ENCODE peak calls at places on chromosomes 12 and 14, in seven cellular contexts. D is caudate nucleus; A is ovary; O is heart right ventricle; U is CD4-positive, alpha-beta T cell; Q is mesenchymal stem cell; I is psoas muscle. B is an unnamed sample.

GRCh38 chr12:3520168-3520567 is 29.2 kb downstream of the PRMT8 start:
- DNase-seq in D (no peak), A (no peak), O (peak; percentile 64), U (no peak), Q (no peak), I (no peak), B (no peak)

GRCh38 chr14:72796935-72797334 is 97.0 kb downstream of the DPF3 start:
- DNase-seq in D (no peak), A (no peak), O (no peak), U (no peak), Q (no peak), I (no peak), B (no peak)

GRCh38 chr12:130872179-130873096 is 572 bp downstream of the RAN start:
- DNase-seq in D (peak; percentile 25), A (no peak), O (peak; percentile 45), U (peak; percentile 30), Q (peak; percentile 37), I (peak; percentile 50), B (no peak)

GRCh38 chr14:24269910-24270536 is 1.4 kb downstream of the RABGGTA start:
- DNase-seq in D (no peak), A (no peak), O (no peak), U (no peak), Q (no peak), I (no peak), B (peak; percentile 56)

GRCh38 chr14:53979747-53980642 is 23.4 kb upstream of the BMP4 start:
- DNase-seq in D (no peak), A (peak; percentile 46), O (peak; percentile 25), U (no peak), Q (peak; percentile 87), I (peak; percentile 72), B (no peak)

GRCh38 chr14:104393898-104394605 is 185.5 kb upstream of the C14orf180 start:
- DNase-seq in D (no peak), A (peak; percentile 21), O (peak; percentile 78), U (peak; percentile 80), Q (no peak), I (peak; percentile 57), B (no peak)

GRCh38 chr12:80551897-80552296 is 107.9 kb downstream of the PTPRQ start:
- DNase-seq in D (no peak), A (no peak), O (no peak), U (no peak), Q (peak; percentile 89), I (no peak), B (no peak)

GRCh38 chr12:22334696-22335290 is at the start of gene ST8SIA1:
- DNase-seq in D (peak; percentile 50), A (peak; percentile 40), O (peak; percentile 50), U (peak; percentile 57), Q (peak; percentile 31), I (peak; percentile 52), B (peak; percentile 72)

GRCh38 chr14:74402264-74403251 is 23.5 kb downstream of the SYNDIG1L start:
- DNase-seq in D (no peak), A (no peak), O (no peak), U (no peak), Q (no peak), I (no peak), B (no peak)

GRCh38 chr12:30257614-30258013 is 438.1 kb downstream of the IPO8 start:
- DNase-seq in D (no peak), A (no peak), O (no peak), U (no peak), Q (peak; percentile 43), I (no peak), B (no peak)
- H3K27ac ChIP-seq in D (no peak overlapping the region), A (no peak overlapping the region), O (no peak overlapping the region), U (no peak overlapping the region), Q (no peak overlapping the region), I (no peak overlapping the region), B (no peak overlapping the region)

GRCh38 chr12:62602445-62603060 is 135.9 kb downstream of the MON2 start:
- DNase-seq in D (peak; percentile 84), A (peak; percentile 89), O (peak; percentile 91), U (peak; percentile 81), Q (peak; percentile 92), I (peak; percentile 89), B (peak; percentile 91)

GRCh38 chr12:62597253-62597652 is 130.6 kb downstream of the MON2 start:
- DNase-seq in D (no peak), A (no peak), O (no peak), U (no peak), Q (no peak), I (no peak), B (no peak)

GRCh38 chr12:62601765-62602444 is 135.3 kb downstream of the MON2 start:
- DNase-seq in D (no peak), A (no peak), O (no peak), U (no peak), Q (no peak), I (no peak), B (no peak)

GRCh38 chr12:62600038-62600437 is 133.4 kb downstream of the MON2 start:
- DNase-seq in D (no peak), A (no peak), O (no peak), U (no peak), Q (peak; percentile 30), I (no peak), B (no peak)

DNA sequence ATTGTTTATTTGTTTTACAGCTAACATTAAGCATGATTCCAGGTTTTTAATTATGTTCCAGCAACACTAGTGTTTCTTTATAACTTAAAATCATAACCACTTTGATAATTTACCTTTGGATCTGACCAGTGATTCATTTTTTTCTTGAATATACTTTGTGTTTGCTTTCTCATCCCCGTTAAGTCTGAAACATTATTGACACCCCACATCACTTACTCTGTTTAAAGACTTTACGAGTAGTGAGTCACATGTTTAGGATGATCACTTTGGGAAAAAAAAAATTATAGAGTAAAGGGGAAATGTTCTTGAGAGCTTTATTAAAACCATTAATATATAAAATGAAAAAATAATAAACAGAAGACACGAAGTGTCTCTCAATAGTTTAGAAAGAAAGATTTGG is 132.2 kb downstream of the MON2 start:
- DNase-seq in D (no peak), A (no peak), O (no peak), U (no peak), Q (no peak), I (no peak), B (no peak)
- H3K27ac ChIP-seq in D (no peak overlapping the region), A (no peak overlapping the region), O (no peak overlapping the region), U (no peak overlapping the region), Q (no peak overlapping the region), I (no peak overlapping the region), B (no peak overlapping the region)

DNA sequence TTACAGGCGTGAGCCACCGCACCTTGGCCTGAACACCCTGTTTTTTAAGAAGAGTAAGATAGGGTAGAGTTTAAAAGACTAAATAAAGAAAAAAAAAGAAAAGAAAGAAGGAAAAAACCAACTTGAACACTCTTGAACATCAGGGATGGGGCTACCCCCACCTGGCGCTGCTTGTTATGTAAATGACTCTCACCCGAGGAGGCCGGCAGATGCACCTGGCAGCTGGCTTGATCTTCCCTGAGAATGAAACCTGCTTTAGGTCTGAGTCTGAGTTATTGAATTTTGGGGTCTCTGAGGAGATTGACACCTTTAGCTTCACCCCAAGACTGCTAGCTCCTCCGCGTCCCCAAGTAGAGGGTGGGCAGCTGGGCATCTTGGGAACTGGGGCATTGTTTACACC is 15.5 kb upstream of the MEG3 start:
- DNase-seq in D (no peak), A (no peak), O (no peak), U (no peak), Q (no peak), I (no peak), B (no peak)
- H3K27ac ChIP-seq in D (no peak overlapping the region), A (no peak overlapping the region), O (no peak overlapping the region), U (no peak overlapping the region), Q (no peak overlapping the region), I (no peak overlapping the region), B (no peak overlapping the region)

GRCh38 chr14:77659822-77660221 is 43.4 kb upstream of the SPTLC2 start:
- DNase-seq in D (no peak), A (no peak), O (no peak), U (no peak), Q (peak; percentile 65), I (no peak), B (no peak)

GRCh38 chr14:77660754-77661153 is 44.3 kb upstream of the SPTLC2 start:
- DNase-seq in D (no peak), A (no peak), O (no peak), U (no peak), Q (no peak), I (no peak), B (no peak)

GRCh38 chr14:77663289-77663688 is 44.5 kb downstream of the ALKBH1 start:
- DNase-seq in D (no peak), A (no peak), O (no peak), U (no peak), Q (peak; percentile 12), I (no peak), B (no peak)
- H3K27ac ChIP-seq in D (no peak overlapping the region), A (no peak overlapping the region), O (peak overlapping the region; percentile 32), U (no peak overlapping the region), Q (no peak overlapping the region), I (peak overlapping the region; percentile 41), B (no peak overlapping the region)

GRCh38 chr12:65824314-65824563 is at the start of gene HMGA2:
- DNase-seq in D (no peak), A (no peak), O (peak; percentile 14), U (no peak), Q (no peak), I (peak; percentile 19), B (peak; percentile 32)
- H3K27ac ChIP-seq in D (no peak within 1 kb of the TSS), A (no peak within 1 kb of the TSS), O (no peak within 1 kb of the TSS), U (no peak within 1 kb of the TSS), Q (peak within 1 kb of the TSS; percentile 100), I (no peak within 1 kb of the TSS), B (no peak within 1 kb of the TSS)

GRCh38 chr12:49974231-49974675 is 1.5 kb downstream of the AQP6 start:
- DNase-seq in D (peak; percentile 54), A (peak; percentile 58), O (peak; percentile 69), U (no peak), Q (peak; percentile 58), I (peak; percentile 69), B (peak; percentile 75)
- H3K27ac ChIP-seq in D (peak overlapping the region; percentile 70), A (no peak overlapping the region), O (no peak overlapping the region), U (no peak overlapping the region), Q (no peak overlapping the region), I (no peak overlapping the region), B (no peak overlapping the region)

B was measured in left lung.